ENCODE peak calls at places on chromosome 14, in six cellular contexts. One of them, this sample, is unnamed.
A peak's percentile ranks its signal among the peaks of the same experiment; 100 is the strongest.

GRCh38 chr14:43981135-43981787 is 525.8 kb downstream of the FSCB start:
- DNase-seq in esophagus muscularis mucosa: no peak
- DNase-seq in left ventricle myocardium inferior: no peak
- DNase-seq in cardiac muscle cell: no peak
- DNase-seq in GM23338: no peak
- DNase-seq in fibroblast of lung: no peak
- DNase-seq in this sample: no peak

GRCh38 chr14:51087024-51087423 is 7.9 kb downstream of the TRIM9 start:
- DNase-seq in esophagus muscularis mucosa: no peak
- DNase-seq in left ventricle myocardium inferior: peak; percentile 20
- DNase-seq in cardiac muscle cell: no peak
- DNase-seq in GM23338: peak; percentile 41
- DNase-seq in fibroblast of lung: peak; percentile 19
- DNase-seq in this sample: peak; percentile 20

GRCh38 chr14:106872619-106873446 is 1346.5 kb downstream of the TMEM121 start:
- DNase-seq in esophagus muscularis mucosa: no peak
- DNase-seq in left ventricle myocardium inferior: peak; percentile 39
- DNase-seq in cardiac muscle cell: no peak
- DNase-seq in GM23338: peak; percentile 3
- DNase-seq in fibroblast of lung: no peak
- DNase-seq in this sample: peak; percentile 25

GRCh38 chr14:104891664-104892500 is 26.8 kb downstream of the CEP170B start:
- DNase-seq in esophagus muscularis mucosa: no peak
- DNase-seq in left ventricle myocardium inferior: peak; percentile 14
- DNase-seq in cardiac muscle cell: no peak
- DNase-seq in GM23338: no peak
- DNase-seq in fibroblast of lung: no peak
- DNase-seq in this sample: peak; percentile 62

GRCh38 chr14:75422169-75422568 is 5.7 kb upstream of the JDP2 start:
- DNase-seq in esophagus muscularis mucosa: no peak
- DNase-seq in left ventricle myocardium inferior: no peak
- DNase-seq in cardiac muscle cell: no peak
- DNase-seq in GM23338: no peak
- DNase-seq in fibroblast of lung: peak; percentile 81
- DNase-seq in this sample: no peak

GRCh38 chr14:90198541-90198940 is 57.8 kb upstream of the PSMC1 start:
- DNase-seq in esophagus muscularis mucosa: no peak
- DNase-seq in left ventricle myocardium inferior: no peak
- DNase-seq in cardiac muscle cell: no peak
- DNase-seq in GM23338: no peak
- DNase-seq in fibroblast of lung: no peak
- DNase-seq in this sample: no peak

GRCh38 chr14:101879212-101880015 is 85.0 kb upstream of the DYNC1H1 start:
- DNase-seq in esophagus muscularis mucosa: no peak
- DNase-seq in left ventricle myocardium inferior: no peak
- DNase-seq in cardiac muscle cell: no peak
- DNase-seq in GM23338: no peak
- DNase-seq in fibroblast of lung: no peak
- DNase-seq in this sample: no peak

GRCh38 chr14:69261761-69262331 is 1.9 kb downstream of the GALNT16 start:
- DNase-seq in esophagus muscularis mucosa: no peak
- DNase-seq in left ventricle myocardium inferior: peak; percentile 61
- DNase-seq in cardiac muscle cell: peak; percentile 53
- DNase-seq in GM23338: peak; percentile 39
- DNase-seq in fibroblast of lung: no peak
- DNase-seq in this sample: peak; percentile 57

GRCh38 chr14:101068958-101069549 is 165.5 kb upstream of the RTL1 start:
- DNase-seq in esophagus muscularis mucosa: peak; percentile 86
- DNase-seq in left ventricle myocardium inferior: no peak
- DNase-seq in cardiac muscle cell: no peak
- DNase-seq in GM23338: no peak
- DNase-seq in fibroblast of lung: no peak
- DNase-seq in this sample: peak; percentile 22

GRCh38 chr14:100290607-100291304 is 15.5 kb downstream of the SLC25A29 start:
- DNase-seq in esophagus muscularis mucosa: no peak
- DNase-seq in left ventricle myocardium inferior: no peak
- DNase-seq in cardiac muscle cell: no peak
- DNase-seq in GM23338: no peak
- DNase-seq in fibroblast of lung: no peak
- DNase-seq in this sample: no peak

GRCh38 chr14:104712881-104713734 is 10.9 kb upstream of the ADSS1 start:
- DNase-seq in esophagus muscularis mucosa: no peak
- DNase-seq in left ventricle myocardium inferior: no peak
- DNase-seq in cardiac muscle cell: no peak
- DNase-seq in GM23338: no peak
- DNase-seq in fibroblast of lung: no peak
- DNase-seq in this sample: peak; percentile 66

GRCh38 chr14:37246427-37246829 is 48.7 kb downstream of the MIPOL1 start:
- DNase-seq in esophagus muscularis mucosa: no peak
- DNase-seq in left ventricle myocardium inferior: no peak
- DNase-seq in cardiac muscle cell: peak; percentile 53
- DNase-seq in GM23338: peak; percentile 74
- DNase-seq in fibroblast of lung: peak; percentile 35
- DNase-seq in this sample: peak; percentile 26

GRCh38 chr14:102923920-102924486 is 1.5 kb downstream of the AMN start:
- DNase-seq in esophagus muscularis mucosa: no peak
- DNase-seq in left ventricle myocardium inferior: no peak
- DNase-seq in cardiac muscle cell: no peak
- DNase-seq in GM23338: no peak
- DNase-seq in fibroblast of lung: no peak
- DNase-seq in this sample: no peak
- H3K4me3 ChIP-seq in esophagus muscularis mucosa: no peak overlapping the region
- H3K4me3 ChIP-seq in left ventricle myocardium inferior: no peak overlapping the region
- H3K4me3 ChIP-seq in cardiac muscle cell: no peak overlapping the region
- H3K4me3 ChIP-seq in GM23338: peak overlapping the region; percentile 66
- H3K4me3 ChIP-seq in fibroblast of lung: no peak overlapping the region
- H3K4me3 ChIP-seq in this sample: no peak overlapping the region

GRCh38 chr14:83992857-83993256 is 1537.1 kb upstream of the FLRT2 start:
- DNase-seq in esophagus muscularis mucosa: no peak
- DNase-seq in left ventricle myocardium inferior: no peak
- DNase-seq in cardiac muscle cell: no peak
- DNase-seq in GM23338: no peak
- DNase-seq in fibroblast of lung: peak; percentile 42
- DNase-seq in this sample: no peak

GRCh38 chr14:83991666-83992065 is 1538.3 kb upstream of the FLRT2 start:
- DNase-seq in esophagus muscularis mucosa: no peak
- DNase-seq in left ventricle myocardium inferior: no peak
- DNase-seq in cardiac muscle cell: no peak
- DNase-seq in GM23338: no peak
- DNase-seq in fibroblast of lung: no peak
- DNase-seq in this sample: no peak

GRCh38 chr14:83988274-83988673 is 1541.7 kb upstream of the FLRT2 start:
- DNase-seq in esophagus muscularis mucosa: no peak
- DNase-seq in left ventricle myocardium inferior: no peak
- DNase-seq in cardiac muscle cell: no peak
- DNase-seq in GM23338: peak; percentile 6
- DNase-seq in fibroblast of lung: no peak
- DNase-seq in this sample: no peak

GRCh38 chr14:83993545-83993944 is 1536.4 kb upstream of the FLRT2 start:
- DNase-seq in esophagus muscularis mucosa: no peak
- DNase-seq in left ventricle myocardium inferior: no peak
- DNase-seq in cardiac muscle cell: no peak
- DNase-seq in GM23338: no peak
- DNase-seq in fibroblast of lung: no peak
- DNase-seq in this sample: no peak

GRCh38 chr14:83994020-83994419 is 1535.9 kb upstream of the FLRT2 start:
- DNase-seq in esophagus muscularis mucosa: no peak
- DNase-seq in left ventricle myocardium inferior: no peak
- DNase-seq in cardiac muscle cell: no peak
- DNase-seq in GM23338: no peak
- DNase-seq in fibroblast of lung: peak; percentile 47
- DNase-seq in this sample: no peak
- H3K27me3 ChIP-seq in esophagus muscularis mucosa: no peaks in the 10 kb centered on the region
- H3K27me3 ChIP-seq in left ventricle myocardium inferior: no peaks in the 10 kb centered on the region
- H3K27me3 ChIP-seq in cardiac muscle cell: no peaks in the 10 kb centered on the region
- H3K27me3 ChIP-seq in GM23338: no peaks in the 10 kb centered on the region
- H3K27me3 ChIP-seq in fibroblast of lung: no peaks in the 10 kb centered on the region
- H3K27me3 ChIP-seq in this sample: no peaks in the 10 kb centered on the region

GRCh38 chr14:23520899-23521521 is 30.6 kb downstream of the ZFHX2 start:
- DNase-seq in esophagus muscularis mucosa: no peak
- DNase-seq in left ventricle myocardium inferior: no peak
- DNase-seq in cardiac muscle cell: no peak
- DNase-seq in GM23338: no peak
- DNase-seq in fibroblast of lung: no peak
- DNase-seq in this sample: peak; percentile 69

GRCh38 chr14:23523229-23524016 is 28.1 kb downstream of the ZFHX2 start:
- DNase-seq in esophagus muscularis mucosa: no peak
- DNase-seq in left ventricle myocardium inferior: no peak
- DNase-seq in cardiac muscle cell: no peak
- DNase-seq in GM23338: no peak
- DNase-seq in fibroblast of lung: no peak
- DNase-seq in this sample: no peak

GRCh38 chr14:23524954-23525353 is 26.6 kb downstream of the ZFHX2 start:
- DNase-seq in esophagus muscularis mucosa: no peak
- DNase-seq in left ventricle myocardium inferior: no peak
- DNase-seq in cardiac muscle cell: no peak
- DNase-seq in GM23338: no peak
- DNase-seq in fibroblast of lung: no peak
- DNase-seq in this sample: no peak

GRCh38 chr14:23521785-23522640 is 29.6 kb downstream of the ZFHX2 start:
- DNase-seq in esophagus muscularis mucosa: no peak
- DNase-seq in left ventricle myocardium inferior: no peak
- DNase-seq in cardiac muscle cell: no peak
- DNase-seq in GM23338: no peak
- DNase-seq in fibroblast of lung: no peak
- DNase-seq in this sample: no peak

GRCh38 chr14:23522643-23523198 is 28.8 kb downstream of the ZFHX2 start:
- DNase-seq in esophagus muscularis mucosa: no peak
- DNase-seq in left ventricle myocardium inferior: no peak
- DNase-seq in cardiac muscle cell: no peak
- DNase-seq in GM23338: no peak
- DNase-seq in fibroblast of lung: no peak
- DNase-seq in this sample: no peak
- H3K36me3 ChIP-seq in esophagus muscularis mucosa: no peaks in the 10 kb centered on the region
- H3K36me3 ChIP-seq in left ventricle myocardium inferior: no peaks in the 10 kb centered on the region
- H3K36me3 ChIP-seq in cardiac muscle cell: no peaks in the 10 kb centered on the region
- H3K36me3 ChIP-seq in GM23338: no peaks in the 10 kb centered on the region
- H3K36me3 ChIP-seq in fibroblast of lung: no peaks in the 10 kb centered on the region
- H3K36me3 ChIP-seq in this sample: peaks cover 18% of the 10 kb centered on the region

GRCh38 chr14:72472845-72473244 is 421.1 kb downstream of the DPF3 start:
- DNase-seq in esophagus muscularis mucosa: no peak
- DNase-seq in left ventricle myocardium inferior: no peak
- DNase-seq in cardiac muscle cell: no peak
- DNase-seq in GM23338: peak; percentile 36
- DNase-seq in fibroblast of lung: no peak
- DNase-seq in this sample: peak; percentile 38

GRCh38 chr14:72480465-72481243 is 413.2 kb downstream of the DPF3 start:
- DNase-seq in esophagus muscularis mucosa: no peak
- DNase-seq in left ventricle myocardium inferior: no peak
- DNase-seq in cardiac muscle cell: no peak
- DNase-seq in GM23338: no peak
- DNase-seq in fibroblast of lung: no peak
- DNase-seq in this sample: no peak

GRCh38 chr14:72478397-72479025 is 415.4 kb downstream of the DPF3 start:
- DNase-seq in esophagus muscularis mucosa: no peak
- DNase-seq in left ventricle myocardium inferior: no peak
- DNase-seq in cardiac muscle cell: no peak
- DNase-seq in GM23338: no peak
- DNase-seq in fibroblast of lung: peak; percentile 7
- DNase-seq in this sample: no peak

GRCh38 chr14:72479471-72479931 is 414.4 kb downstream of the DPF3 start:
- DNase-seq in esophagus muscularis mucosa: no peak
- DNase-seq in left ventricle myocardium inferior: no peak
- DNase-seq in cardiac muscle cell: peak; percentile 66
- DNase-seq in GM23338: no peak
- DNase-seq in fibroblast of lung: peak; percentile 47
- DNase-seq in this sample: peak; percentile 33

DNA sequence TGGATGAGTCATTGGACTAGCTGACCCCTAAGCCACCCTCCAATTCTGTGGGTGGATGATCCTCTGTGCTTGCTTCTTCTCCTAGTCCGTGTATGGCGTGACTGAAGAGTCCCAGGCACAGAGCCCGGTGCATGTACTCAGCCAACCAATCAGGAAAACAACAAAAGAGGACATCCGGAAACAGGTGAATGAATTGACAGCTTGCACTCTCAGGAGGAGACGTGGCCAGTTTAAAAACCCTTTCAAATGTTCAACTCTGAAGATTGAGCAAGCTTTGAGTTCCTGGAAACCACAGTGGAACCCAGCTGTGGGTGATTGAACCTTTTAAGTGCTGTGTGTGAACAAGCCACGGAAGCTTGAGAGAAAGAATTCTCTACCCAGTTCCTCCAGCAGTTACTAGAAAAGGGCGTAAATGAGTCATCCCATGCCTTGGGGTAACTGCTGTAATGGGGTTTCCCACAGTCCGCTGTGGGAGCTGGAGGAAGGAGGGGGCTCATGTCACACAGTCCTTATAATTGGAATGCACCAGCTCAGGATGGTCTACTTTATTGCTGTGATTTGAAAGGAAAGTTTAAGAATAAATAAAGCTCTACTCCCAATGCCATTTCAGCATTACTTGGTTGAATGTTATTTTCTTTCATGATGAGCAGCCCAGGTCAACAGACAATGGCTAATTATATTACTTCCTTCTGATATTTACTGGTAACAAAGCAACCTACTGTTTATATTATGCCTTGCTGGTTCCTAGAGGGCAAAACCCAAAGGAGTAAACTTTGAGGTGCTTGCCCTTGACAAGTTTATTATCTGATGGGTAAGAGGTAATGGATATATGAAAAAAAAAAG is 417.0 kb downstream of the DPF3 start:
- DNase-seq in esophagus muscularis mucosa: no peak
- DNase-seq in left ventricle myocardium inferior: peak; percentile 45
- DNase-seq in cardiac muscle cell: no peak
- DNase-seq in GM23338: peak; percentile 11
- DNase-seq in fibroblast of lung: peak; percentile 88
- DNase-seq in this sample: no peak
- H3K4me3 ChIP-seq in esophagus muscularis mucosa: no peak overlapping the region
- H3K4me3 ChIP-seq in left ventricle myocardium inferior: no peak overlapping the region
- H3K4me3 ChIP-seq in cardiac muscle cell: no peak overlapping the region
- H3K4me3 ChIP-seq in GM23338: no peak overlapping the region
- H3K4me3 ChIP-seq in fibroblast of lung: no peak overlapping the region
- H3K4me3 ChIP-seq in this sample: no peak overlapping the region

DNA sequence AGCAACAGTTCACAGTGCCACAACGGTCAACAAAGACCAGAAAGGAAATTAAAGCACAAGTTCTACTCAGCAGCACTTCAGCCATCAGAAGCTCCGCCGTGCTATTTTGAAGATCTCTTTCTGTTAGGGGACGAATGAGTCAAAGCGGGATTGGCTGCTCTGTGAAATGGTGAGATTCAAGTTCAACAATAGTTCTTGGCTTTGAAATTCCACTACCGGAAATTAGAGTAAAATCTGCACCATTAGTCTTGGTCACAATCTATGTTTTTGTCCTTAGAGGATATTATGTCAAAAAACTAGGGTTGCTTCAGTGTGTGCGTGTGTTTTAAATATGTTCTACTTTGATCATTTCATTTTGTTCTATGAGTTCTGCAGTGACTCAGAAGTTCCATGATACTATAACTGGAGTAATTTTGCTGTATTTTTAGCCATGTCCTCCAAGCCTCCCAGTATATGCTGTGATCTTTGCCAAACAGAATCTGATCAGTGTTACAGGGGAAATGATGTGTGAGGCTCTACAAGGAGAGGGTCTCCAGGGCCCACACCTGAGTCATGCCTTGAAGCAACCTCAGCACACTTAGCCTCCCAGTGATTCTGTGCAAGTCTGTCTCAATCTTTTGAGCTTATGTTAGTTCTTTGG is 22.6 kb downstream of the GPHB5 start:
- DNase-seq in esophagus muscularis mucosa: no peak
- DNase-seq in left ventricle myocardium inferior: no peak
- DNase-seq in cardiac muscle cell: no peak
- DNase-seq in GM23338: no peak
- DNase-seq in fibroblast of lung: peak; percentile 19
- DNase-seq in this sample: no peak
- H3K27me3 ChIP-seq in esophagus muscularis mucosa: peaks cover 7% of the 10 kb centered on the region
- H3K27me3 ChIP-seq in left ventricle myocardium inferior: no peaks in the 10 kb centered on the region
- H3K27me3 ChIP-seq in cardiac muscle cell: no peaks in the 10 kb centered on the region
- H3K27me3 ChIP-seq in GM23338: no peaks in the 10 kb centered on the region
- H3K27me3 ChIP-seq in fibroblast of lung: no peaks in the 10 kb centered on the region
- H3K27me3 ChIP-seq in this sample: no peaks in the 10 kb centered on the region